ENCODE peak calls at places on chromosomes 16 and 17, in nine cellular contexts. P, R, J, O, B, Z, G, E and M are unnamed samples. For H3K4me1 and H3K27me3, the result is how much of the 10 kb centered on the place peaks cover.

GRCh38 chr16:3015865-3016521 is 2.0 kb downstream of the CLDN6 start:
- DNase-seq in Z (no peak), J (no peak), R (no peak), P (no peak), O (no peak), B (no peak), E (no peak), G (no peak), M (no peak)

GRCh38 chr17:40069751-40070643 is 7.2 kb downstream of the THRA start:
- DNase-seq in J (peak), P (no peak), G (peak), B (no peak), R (peak), Z (peak), O (peak), E (peak), M (no peak)

GRCh38 chr16:83402160-83402794 is 405.5 kb upstream of the HSBP1 start:
- DNase-seq in G (no peak), B (no peak), J (peak), R (no peak), Z (no peak), O (no peak), E (no peak), P (no peak), M (no peak)

GRCh38 chr17:66437466-66438026 is 135.1 kb downstream of the PRKCA start:
- DNase-seq in G (no peak), R (no peak), B (no peak), J (no peak), P (no peak), Z (no peak), O (no peak), E (peak), M (no peak)

GRCh38 chr17:2259769-2260536 is 43.6 kb downstream of the SMG6 start:
- DNase-seq in Z (peak), E (no peak), G (no peak), J (no peak), R (no peak), P (no peak), B (no peak), O (no peak), M (no peak)

GRCh38 chr16:11143741-11144035 is 112.3 kb downstream of the SOCS1 start:
- DNase-seq in R (no peak), E (no peak), B (no peak), Z (no peak), G (no peak), P (no peak), J (no peak), O (no peak), M (no peak)

GRCh38 chr16:23506606-23506994 is 3.7 kb downstream of the GGA2 start:
- DNase-seq in J (no peak), O (no peak), P (no peak), G (no peak), B (no peak), E (no peak), R (no peak), Z (no peak), M (no peak)

GRCh38 chr16:71954180-71954579 is 46.0 kb downstream of the PKD1L3 start:
- DNase-seq in G (no peak), B (no peak), J (no peak), E (no peak), Z (no peak), R (no peak), P (no peak), O (no peak), M (no peak)

GRCh38 chr16:2436110-2436509 is 6.9 kb downstream of the CCNF start:
- DNase-seq in B (no peak), R (no peak), J (no peak), P (no peak), O (no peak), G (no peak), E (no peak), Z (no peak), M (no peak)

DNA sequence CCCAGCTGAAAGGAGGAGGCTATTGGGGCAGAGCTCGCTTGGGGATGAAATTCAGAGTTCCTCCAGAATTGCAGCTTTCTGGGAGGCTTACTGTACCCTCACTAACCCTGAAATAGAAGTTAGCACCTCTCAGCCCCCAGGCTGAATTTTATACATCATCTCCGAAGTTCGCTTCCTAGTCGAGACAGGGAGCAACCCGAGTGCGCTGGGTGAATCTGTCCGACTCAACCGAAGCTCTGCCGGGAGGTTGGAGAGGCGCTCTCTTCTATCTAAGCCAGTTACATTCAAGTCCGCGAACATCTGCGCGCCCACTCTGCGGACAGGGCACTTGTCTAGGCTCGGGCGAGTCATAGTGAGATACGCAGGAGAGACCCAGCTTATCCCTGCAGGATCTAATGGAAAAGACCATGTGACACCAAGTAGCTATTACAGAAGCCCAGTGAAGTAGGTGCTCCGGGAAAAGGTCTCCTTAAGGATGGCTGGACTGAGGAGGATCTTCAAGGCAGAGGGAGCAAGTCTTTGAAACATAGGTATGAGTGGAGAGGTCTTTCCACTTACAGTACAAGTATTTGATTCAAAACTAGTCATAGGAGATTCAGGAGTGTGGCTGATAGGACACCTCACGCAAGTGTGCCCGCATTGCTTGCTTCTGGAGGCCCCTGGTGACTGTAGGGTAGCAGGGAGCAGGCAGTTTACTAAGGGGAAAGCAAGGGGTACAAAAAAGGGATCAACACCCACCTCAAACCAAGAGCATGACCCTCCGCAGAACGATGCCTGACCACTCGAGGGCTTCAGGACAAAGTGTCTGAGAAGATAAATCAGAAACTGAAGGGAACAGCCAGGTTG is 667 bp upstream of the HES7 start:
- DNase-seq in P (no peak), E (no peak), J (no peak), B (no peak), G (peak), Z (no peak), R (no peak), O (no peak), M (no peak)
- H3K4me1 ChIP-seq in P (under half), E (under half), J (under half), B (half or more), G (under half), Z (half or more), R (half or more), O (half or more), M (half or more)

GRCh38 chr17:79739148-79740062 is 8.7 kb downstream of the ENPP7 start:
- DNase-seq in O (no peak), G (no peak), J (no peak), R (no peak), B (no peak), Z (no peak), E (no peak), P (no peak), M (no peak)
- H3K27me3 ChIP-seq in O (half or more), G (under half), J (under half), R (under half), B (under half), Z (under half), E (under half), P (half or more), M (under half)

DNA sequence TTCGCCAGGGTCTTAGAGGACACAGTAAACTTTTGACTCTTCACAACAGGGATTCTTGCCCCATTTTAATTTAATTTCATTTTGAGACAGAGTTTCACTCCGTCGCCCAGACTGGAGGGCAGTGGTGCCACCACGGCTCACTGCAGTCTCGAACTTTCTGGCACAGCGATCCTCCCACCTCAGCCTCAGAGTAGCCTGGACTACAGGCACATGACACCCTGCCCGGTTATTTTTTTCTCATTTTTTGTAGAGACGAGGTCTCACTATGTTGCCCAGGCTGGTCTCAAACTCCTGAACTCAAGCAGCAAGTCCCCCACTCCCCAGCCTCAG is 329 bp upstream of the NLE1 start:
- DNase-seq in O (no peak), J (no peak), Z (no peak), G (no peak), B (no peak), E (no peak), P (no peak), R (no peak), M (no peak)
- H3K27ac ChIP-seq in O (no peak), J (no peak), Z (no peak), G (no peak), B (no peak), E (no peak), P (peak), R (no peak), M (no peak)

GRCh38 chr17:17493249-17493985 is 2.8 kb downstream of the RASD1 start:
- DNase-seq in P (no peak), B (peak), E (no peak), R (peak), G (peak), Z (peak), J (peak), O (no peak), M (no peak)

GRCh38 chr17:17492085-17492484 is 4.1 kb downstream of the RASD1 start:
- DNase-seq in J (no peak), B (peak), P (no peak), Z (no peak), G (no peak), O (no peak), R (no peak), E (no peak), M (no peak)

GRCh38 chr17:17491031-17491471 is 5.1 kb downstream of the RASD1 start:
- DNase-seq in B (no peak), P (no peak), G (no peak), J (no peak), O (no peak), E (no peak), Z (no peak), R (no peak), M (no peak)

GRCh38 chr17:17492562-17492961 is 3.6 kb downstream of the RASD1 start:
- DNase-seq in O (no peak), J (no peak), P (no peak), E (no peak), R (no peak), B (peak), G (no peak), Z (no peak), M (no peak)

GRCh38 chr17:17491546-17491988 is 4.6 kb downstream of the RASD1 start:
- DNase-seq in E (no peak), J (no peak), P (no peak), Z (no peak), R (no peak), G (no peak), O (no peak), B (no peak), M (no peak)
- H3K4me1 ChIP-seq in E (under half), J (under half), P (under half), Z (under half), R (under half), G (under half), O (half or more), B (under half), M (under half)

DNA sequence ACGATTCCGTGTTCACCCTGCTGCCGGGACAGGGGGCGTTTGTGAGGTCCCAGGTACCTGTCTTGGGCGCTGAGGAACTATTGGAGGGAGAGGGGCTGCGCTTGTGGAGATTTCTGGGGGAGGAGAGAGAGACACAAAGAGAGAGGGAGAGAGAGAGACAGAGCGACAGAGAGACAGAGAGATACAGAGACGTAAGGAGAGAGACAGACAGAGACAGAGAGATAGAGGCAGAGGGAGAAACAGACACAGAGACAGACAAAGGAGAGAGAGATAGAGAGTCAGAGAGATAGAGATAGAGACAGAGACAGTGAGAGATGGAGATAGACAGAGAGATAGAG is 24.5 kb upstream of the ITGAX start:
- DNase-seq in B (no peak), J (peak), E (no peak), P (no peak), O (no peak), R (no peak), Z (no peak), G (no peak), M (no peak)
- H3K27me3 ChIP-seq in B (under half), J (under half), E (under half), P (half or more), O (half or more), R (under half), Z (half or more), G (under half), M (under half)

DNA sequence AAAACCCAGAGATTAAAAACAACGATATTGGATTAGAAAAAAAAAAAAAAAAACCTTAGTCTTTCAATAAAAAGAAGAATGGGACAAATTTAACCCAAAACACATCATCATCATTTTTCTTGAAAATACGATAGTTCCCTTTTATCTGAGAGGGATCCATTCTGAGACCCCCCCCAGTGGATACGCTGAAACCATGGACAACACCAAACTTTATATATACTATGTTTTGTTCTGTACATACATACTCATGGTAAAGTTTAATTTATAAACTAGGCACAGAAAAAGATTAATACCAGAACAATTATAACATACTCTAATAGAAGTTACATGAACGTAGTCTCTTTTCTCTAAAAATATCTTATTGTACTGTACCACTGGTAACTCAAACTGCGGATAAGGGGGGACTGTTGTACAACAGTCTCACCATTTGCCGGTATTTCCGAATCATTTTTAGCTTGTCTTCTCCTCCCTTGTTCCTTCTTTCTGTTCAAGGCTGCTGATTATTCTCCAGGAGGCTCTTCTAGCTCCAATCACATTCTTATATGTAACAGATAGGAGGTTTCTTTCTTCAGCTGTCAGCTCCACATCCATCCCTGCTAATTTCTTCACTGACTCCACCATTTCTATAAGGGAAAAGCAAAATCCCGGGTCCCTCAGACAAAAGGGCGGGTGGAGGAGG is 37.0 kb downstream of the RNF135 start:
- DNase-seq in O (no peak), Z (no peak), J (no peak), P (no peak), B (no peak), G (no peak), E (no peak), R (no peak), M (no peak)
- H3K27ac ChIP-seq in O (peak), Z (peak), J (no peak), P (peak), B (peak), G (no peak), E (no peak), R (peak), M (peak)

GRCh38 chr16:28312327-28312726 is 20.0 kb downstream of the SBK1 start:
- DNase-seq in Z (no peak), J (no peak), O (no peak), B (peak), E (no peak), G (no peak), R (no peak), P (no peak), M (no peak)
- H3K4me1 ChIP-seq in Z (under half), J (under half), O (under half), B (under half), E (under half), G (under half), R (under half), P (under half), M (under half)

GRCh38 chr16:85845276-85845675 is 45.8 kb downstream of the COX4I1 start:
- DNase-seq in G (no peak), R (no peak), B (no peak), Z (no peak), E (no peak), O (no peak), J (no peak), P (no peak), M (no peak)
- H3K27me3 ChIP-seq in G (under half), R (under half), B (under half), Z (under half), E (under half), O (under half), J (under half), P (under half), M (under half)

GRCh38 chr16:50156590-50156989 is 3.5 kb downstream of the TENT4B start:
- DNase-seq in E (no peak), Z (no peak), R (no peak), O (no peak), B (no peak), G (no peak), P (no peak), J (no peak), M (no peak)

GRCh38 chr16:50152807-50153647 is at the start of gene TENT4B:
- DNase-seq in G (peak), R (peak), B (peak), P (peak), J (peak), E (peak), O (peak), Z (peak), M (peak)

GRCh38 chr16:50153648-50154368 is 702 bp downstream of the TENT4B start:
- DNase-seq in P (peak), R (peak), B (peak), G (no peak), O (peak), Z (no peak), E (peak), J (peak), M (peak)

GRCh38 chr16:50154369-50154947 is 1.4 kb downstream of the TENT4B start:
- DNase-seq in B (no peak), G (no peak), J (peak), R (peak), O (peak), P (no peak), E (peak), Z (peak), M (peak)

GRCh38 chr16:50155925-50156324 is 2.8 kb downstream of the TENT4B start:
- DNase-seq in E (no peak), R (no peak), O (no peak), G (no peak), B (no peak), P (no peak), Z (no peak), J (no peak), M (no peak)
- H3K27ac ChIP-seq in E (no peak), R (no peak), O (no peak), G (no peak), B (no peak), P (peak), Z (peak), J (no peak), M (no peak)

DNA sequence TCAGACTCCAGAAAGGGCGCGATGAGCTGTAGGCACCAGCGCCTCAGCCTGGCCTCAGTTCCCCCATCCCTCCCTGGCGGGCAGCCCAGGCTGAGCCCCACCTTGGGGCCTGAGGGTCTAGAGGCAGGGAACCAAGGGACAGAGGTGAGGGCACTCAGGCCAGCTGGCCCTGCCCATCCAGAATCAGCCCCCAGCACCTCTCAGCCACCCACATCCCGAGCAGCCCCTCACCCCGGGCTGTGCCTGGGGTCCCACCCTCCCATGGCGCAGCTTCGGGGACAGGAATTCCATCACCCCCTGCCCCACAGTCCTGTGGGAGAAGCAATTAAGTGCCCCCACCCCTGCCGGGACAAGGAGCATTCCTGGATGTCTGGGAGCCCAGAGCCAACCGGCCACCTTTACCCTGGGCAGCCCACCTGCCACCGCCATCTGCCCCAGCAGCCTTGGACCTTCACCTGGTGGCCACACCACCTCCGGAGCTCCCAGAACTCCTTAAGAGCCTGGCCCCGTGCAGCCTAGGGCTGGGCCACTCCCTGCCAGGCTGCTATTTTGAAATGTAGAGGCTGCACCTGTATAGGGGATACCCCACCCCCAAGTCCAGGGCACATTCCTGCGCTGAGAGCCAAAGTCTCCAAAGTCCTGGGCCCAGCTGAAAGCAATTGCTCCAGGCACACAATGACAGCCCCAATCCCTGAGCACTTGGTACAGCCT is 33.7 kb upstream of the PVALEF start:
- DNase-seq in G (peak), E (no peak), P (no peak), Z (peak), R (no peak), J (peak), O (no peak), B (peak), M (no peak)
- H3K4me1 ChIP-seq in G (under half), E (under half), P (under half), Z (under half), R (under half), J (under half), O (under half), B (under half), M (under half)